ENCODE peak calls at places on chromosome 22, in nine cellular contexts. One of them, this sample, is unnamed. For H3K27me3, the result is how much of the 10 kb centered on the place peaks cover.

GRCh38 chr22:23093090-23093788 is 22.9 kb downstream of the GNAZ start:
- DNase-seq in sigmoid colon: no peak
- DNase-seq in ascending aorta: no peak
- DNase-seq in lung: no peak
- DNase-seq in left ventricle myocardium inferior: no peak
- DNase-seq in mammary epithelial cell: no peak
- DNase-seq in adrenal gland: no peak
- DNase-seq in AG04450: no peak
- DNase-seq in lower lobe of right lung: no peak
- DNase-seq in this sample: no peak

GRCh38 chr22:32534252-32535215 is 59.9 kb downstream of the FBXO7 start:
- DNase-seq in sigmoid colon: peak
- DNase-seq in ascending aorta: no peak
- DNase-seq in lung: no peak
- DNase-seq in left ventricle myocardium inferior: peak
- DNase-seq in mammary epithelial cell: no peak
- DNase-seq in adrenal gland: peak
- DNase-seq in AG04450: no peak
- DNase-seq in lower lobe of right lung: no peak
- DNase-seq in this sample: no peak

GRCh38 chr22:21568207-21569075 is 927 bp downstream of the UBE2L3 start:
- DNase-seq in sigmoid colon: no peak
- DNase-seq in ascending aorta: no peak
- DNase-seq in lung: no peak
- DNase-seq in left ventricle myocardium inferior: peak
- DNase-seq in mammary epithelial cell: no peak
- DNase-seq in adrenal gland: peak
- DNase-seq in AG04450: no peak
- DNase-seq in lower lobe of right lung: no peak
- DNase-seq in this sample: peak

GRCh38 chr22:46740910-46741785 is 3.1 kb upstream of the CERK start:
- DNase-seq in sigmoid colon: no peak
- DNase-seq in ascending aorta: no peak
- DNase-seq in lung: no peak
- DNase-seq in left ventricle myocardium inferior: no peak
- DNase-seq in mammary epithelial cell: no peak
- DNase-seq in adrenal gland: no peak
- DNase-seq in AG04450: no peak
- DNase-seq in lower lobe of right lung: no peak
- DNase-seq in this sample: peak

GRCh38 chr22:30170126-30170525 is 76.4 kb downstream of the LIF start:
- DNase-seq in sigmoid colon: no peak
- DNase-seq in ascending aorta: no peak
- DNase-seq in lung: no peak
- DNase-seq in left ventricle myocardium inferior: no peak
- DNase-seq in mammary epithelial cell: no peak
- DNase-seq in adrenal gland: no peak
- DNase-seq in AG04450: no peak
- DNase-seq in lower lobe of right lung: no peak
- DNase-seq in this sample: no peak

GRCh38 chr22:30212996-30213441 is 33.5 kb downstream of the LIF start:
- DNase-seq in sigmoid colon: no peak
- DNase-seq in ascending aorta: no peak
- DNase-seq in lung: no peak
- DNase-seq in left ventricle myocardium inferior: no peak
- DNase-seq in mammary epithelial cell: no peak
- DNase-seq in adrenal gland: peak
- DNase-seq in AG04450: no peak
- DNase-seq in lower lobe of right lung: peak
- DNase-seq in this sample: no peak

GRCh38 chr22:49300951-49301397 is 526.7 kb downstream of the BRD1 start:
- DNase-seq in sigmoid colon: no peak
- DNase-seq in ascending aorta: no peak
- DNase-seq in lung: no peak
- DNase-seq in left ventricle myocardium inferior: no peak
- DNase-seq in mammary epithelial cell: no peak
- DNase-seq in adrenal gland: no peak
- DNase-seq in AG04450: no peak
- DNase-seq in lower lobe of right lung: no peak
- DNase-seq in this sample: no peak

GRCh38 chr22:49019737-49020136 is 807.9 kb downstream of the BRD1 start:
- DNase-seq in sigmoid colon: peak
- DNase-seq in ascending aorta: no peak
- DNase-seq in lung: no peak
- DNase-seq in left ventricle myocardium inferior: no peak
- DNase-seq in mammary epithelial cell: no peak
- DNase-seq in adrenal gland: peak
- DNase-seq in AG04450: no peak
- DNase-seq in lower lobe of right lung: no peak
- DNase-seq in this sample: no peak

GRCh38 chr22:29011200-29011867 is 50.3 kb downstream of the C22orf31 start:
- DNase-seq in sigmoid colon: no peak
- DNase-seq in ascending aorta: no peak
- DNase-seq in lung: no peak
- DNase-seq in left ventricle myocardium inferior: peak
- DNase-seq in mammary epithelial cell: no peak
- DNase-seq in adrenal gland: peak
- DNase-seq in AG04450: no peak
- DNase-seq in lower lobe of right lung: peak
- DNase-seq in this sample: no peak

GRCh38 chr22:26453195-26453594 is 24.1 kb downstream of the ASPHD2 start:
- DNase-seq in sigmoid colon: no peak
- DNase-seq in ascending aorta: no peak
- DNase-seq in lung: no peak
- DNase-seq in left ventricle myocardium inferior: no peak
- DNase-seq in mammary epithelial cell: no peak
- DNase-seq in adrenal gland: no peak
- DNase-seq in AG04450: no peak
- DNase-seq in lower lobe of right lung: no peak
- DNase-seq in this sample: no peak

GRCh38 chr22:36730176-36730858 is 26.8 kb upstream of the CACNG2 start:
- DNase-seq in sigmoid colon: peak
- DNase-seq in ascending aorta: no peak
- DNase-seq in lung: no peak
- DNase-seq in left ventricle myocardium inferior: no peak
- DNase-seq in mammary epithelial cell: no peak
- DNase-seq in adrenal gland: no peak
- DNase-seq in AG04450: no peak
- DNase-seq in lower lobe of right lung: no peak
- DNase-seq in this sample: peak

GRCh38 chr22:36728505-36728904 is 25.0 kb upstream of the CACNG2 start:
- DNase-seq in sigmoid colon: peak
- DNase-seq in ascending aorta: no peak
- DNase-seq in lung: no peak
- DNase-seq in left ventricle myocardium inferior: no peak
- DNase-seq in mammary epithelial cell: no peak
- DNase-seq in adrenal gland: no peak
- DNase-seq in AG04450: no peak
- DNase-seq in lower lobe of right lung: no peak
- DNase-seq in this sample: peak

GRCh38 chr22:36727110-36727509 is 23.6 kb upstream of the CACNG2 start:
- DNase-seq in sigmoid colon: peak
- DNase-seq in ascending aorta: no peak
- DNase-seq in lung: no peak
- DNase-seq in left ventricle myocardium inferior: no peak
- DNase-seq in mammary epithelial cell: no peak
- DNase-seq in adrenal gland: no peak
- DNase-seq in AG04450: no peak
- DNase-seq in lower lobe of right lung: no peak
- DNase-seq in this sample: peak

GRCh38 chr22:36727927-36728488 is 24.5 kb upstream of the CACNG2 start:
- DNase-seq in sigmoid colon: peak
- DNase-seq in ascending aorta: no peak
- DNase-seq in lung: no peak
- DNase-seq in left ventricle myocardium inferior: no peak
- DNase-seq in mammary epithelial cell: no peak
- DNase-seq in adrenal gland: no peak
- DNase-seq in AG04450: no peak
- DNase-seq in lower lobe of right lung: no peak
- DNase-seq in this sample: peak

GRCh38 chr22:36729321-36729720 is 25.8 kb upstream of the CACNG2 start:
- DNase-seq in sigmoid colon: peak
- DNase-seq in ascending aorta: no peak
- DNase-seq in lung: no peak
- DNase-seq in left ventricle myocardium inferior: no peak
- DNase-seq in mammary epithelial cell: no peak
- DNase-seq in adrenal gland: no peak
- DNase-seq in AG04450: no peak
- DNase-seq in lower lobe of right lung: no peak
- DNase-seq in this sample: peak
- H3K27me3 ChIP-seq in sigmoid colon: under half
- H3K27me3 ChIP-seq in ascending aorta: under half
- H3K27me3 ChIP-seq in lung: under half
- H3K27me3 ChIP-seq in left ventricle myocardium inferior: half or more
- H3K27me3 ChIP-seq in mammary epithelial cell: under half
- H3K27me3 ChIP-seq in adrenal gland: under half
- H3K27me3 ChIP-seq in AG04450: under half
- H3K27me3 ChIP-seq in lower lobe of right lung: under half
- H3K27me3 ChIP-seq in this sample: under half

GRCh38 chr22:37485006-37485713 is 1.0 kb downstream of the MFNG start:
- DNase-seq in sigmoid colon: no peak
- DNase-seq in ascending aorta: no peak
- DNase-seq in lung: no peak
- DNase-seq in left ventricle myocardium inferior: no peak
- DNase-seq in mammary epithelial cell: no peak
- DNase-seq in adrenal gland: no peak
- DNase-seq in AG04450: no peak
- DNase-seq in lower lobe of right lung: peak
- DNase-seq in this sample: no peak

GRCh38 chr22:37487559-37487958 is 1.4 kb upstream of the MFNG start:
- DNase-seq in sigmoid colon: no peak
- DNase-seq in ascending aorta: no peak
- DNase-seq in lung: no peak
- DNase-seq in left ventricle myocardium inferior: no peak
- DNase-seq in mammary epithelial cell: no peak
- DNase-seq in adrenal gland: no peak
- DNase-seq in AG04450: no peak
- DNase-seq in lower lobe of right lung: no peak
- DNase-seq in this sample: no peak

GRCh38 chr22:37487129-37487528 is 945 bp upstream of the MFNG start:
- DNase-seq in sigmoid colon: no peak
- DNase-seq in ascending aorta: no peak
- DNase-seq in lung: no peak
- DNase-seq in left ventricle myocardium inferior: no peak
- DNase-seq in mammary epithelial cell: no peak
- DNase-seq in adrenal gland: no peak
- DNase-seq in AG04450: no peak
- DNase-seq in lower lobe of right lung: no peak
- DNase-seq in this sample: no peak

GRCh38 chr22:37485714-37486223 is 415 bp downstream of the MFNG start:
- DNase-seq in sigmoid colon: no peak
- DNase-seq in ascending aorta: no peak
- DNase-seq in lung: no peak
- DNase-seq in left ventricle myocardium inferior: no peak
- DNase-seq in mammary epithelial cell: no peak
- DNase-seq in adrenal gland: no peak
- DNase-seq in AG04450: no peak
- DNase-seq in lower lobe of right lung: no peak
- DNase-seq in this sample: no peak

DNA sequence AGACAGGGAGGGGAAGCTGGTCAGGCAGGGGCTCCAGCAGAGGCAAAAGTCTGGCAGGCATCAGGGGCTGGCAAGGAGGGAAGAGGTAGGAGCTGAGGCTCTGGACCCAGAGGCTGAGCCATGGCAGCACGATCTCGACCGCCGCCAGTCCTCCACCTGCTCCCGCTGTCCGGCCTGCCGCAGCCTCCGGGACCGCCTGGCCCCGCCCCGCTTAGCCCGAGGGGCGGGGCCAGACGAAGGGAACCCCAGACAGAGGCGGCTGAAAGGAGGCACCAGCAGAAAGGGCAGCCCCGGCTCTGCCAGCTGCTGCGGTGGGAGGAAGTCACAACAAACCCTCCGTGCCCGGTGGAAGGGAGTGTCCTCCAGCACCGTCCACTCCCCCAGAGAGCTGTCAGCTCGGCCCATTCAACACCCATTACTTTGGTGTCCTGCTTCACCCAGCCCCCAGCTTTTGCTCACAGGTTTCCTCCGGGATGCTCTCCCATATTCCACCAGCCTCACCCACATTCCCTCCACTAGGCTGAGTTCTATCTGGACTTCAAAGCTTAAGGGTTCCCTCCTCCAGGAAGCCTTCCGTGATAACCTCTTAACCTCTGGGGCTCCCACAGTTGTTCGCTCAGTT is at the start of gene MFNG:
- DNase-seq in sigmoid colon: peak
- DNase-seq in ascending aorta: peak
- DNase-seq in lung: peak
- DNase-seq in left ventricle myocardium inferior: peak
- DNase-seq in mammary epithelial cell: peak
- DNase-seq in adrenal gland: peak
- DNase-seq in AG04450: no peak
- DNase-seq in lower lobe of right lung: peak
- DNase-seq in this sample: peak
- H3K27ac ChIP-seq in sigmoid colon: peak
- H3K27ac ChIP-seq in ascending aorta: peak
- H3K27ac ChIP-seq in lung: peak
- H3K27ac ChIP-seq in left ventricle myocardium inferior: peak
- H3K27ac ChIP-seq in mammary epithelial cell: no peak
- H3K27ac ChIP-seq in adrenal gland: peak
- H3K27ac ChIP-seq in AG04450: no peak
- H3K27ac ChIP-seq in lower lobe of right lung: peak
- H3K27ac ChIP-seq in this sample: peak

GRCh38 chr22:37806409-37807338 is 1.1 kb upstream of the GCAT start:
- DNase-seq in sigmoid colon: peak
- DNase-seq in ascending aorta: no peak
- DNase-seq in lung: no peak
- DNase-seq in left ventricle myocardium inferior: no peak
- DNase-seq in mammary epithelial cell: peak
- DNase-seq in adrenal gland: no peak
- DNase-seq in AG04450: no peak
- DNase-seq in lower lobe of right lung: peak
- DNase-seq in this sample: peak
- TF ChIP-seq CTCF in sigmoid colon: no peak
- TF ChIP-seq CTCF in ascending aorta: no peak
- TF ChIP-seq CTCF in lung: no peak
- TF ChIP-seq CTCF in left ventricle myocardium inferior: peak
- TF ChIP-seq CTCF in mammary epithelial cell: peak
- TF ChIP-seq CTCF in adrenal gland: no peak
- TF ChIP-seq CTCF in AG04450: no peak
- TF ChIP-seq CTCF in lower lobe of right lung: no peak
- TF ChIP-seq CTCF in this sample: no peak

DNA sequence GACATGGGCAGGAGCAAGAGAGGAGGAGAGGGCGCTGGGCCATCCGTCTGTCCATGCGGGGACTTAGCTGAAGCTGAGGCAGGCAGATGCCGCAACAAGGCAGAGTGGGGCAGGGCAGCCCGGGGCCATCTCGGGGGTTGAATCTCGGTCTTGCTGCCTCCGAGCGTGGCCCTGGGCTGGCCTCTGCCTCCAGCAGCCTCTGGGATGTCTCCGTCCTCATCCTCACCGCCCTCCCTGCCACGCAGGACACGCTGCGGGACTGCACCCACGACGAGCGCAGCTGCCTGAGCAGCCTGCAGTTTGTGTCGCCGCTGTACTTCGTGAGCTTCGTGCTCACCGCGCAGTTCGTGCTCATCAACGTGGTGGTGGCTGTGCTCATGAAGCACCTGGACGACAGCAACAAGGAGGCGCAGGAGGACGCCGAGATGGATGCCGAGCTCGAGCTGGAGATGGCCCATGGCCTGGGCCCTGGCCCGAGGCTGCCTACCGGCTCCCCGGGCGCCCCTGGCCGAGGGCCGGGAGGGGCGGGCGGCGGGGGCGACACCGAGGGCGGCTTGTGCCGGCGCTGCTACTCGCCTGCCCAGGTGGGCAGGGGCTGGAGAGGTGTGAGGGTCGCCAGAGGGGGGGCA is 108.4 kb downstream of the CACNA1I start:
- DNase-seq in sigmoid colon: no peak
- DNase-seq in ascending aorta: no peak
- DNase-seq in lung: no peak
- DNase-seq in left ventricle myocardium inferior: no peak
- DNase-seq in mammary epithelial cell: no peak
- DNase-seq in adrenal gland: no peak
- DNase-seq in AG04450: no peak
- DNase-seq in lower lobe of right lung: no peak
- DNase-seq in this sample: no peak
- H3K27me3 ChIP-seq in sigmoid colon: under half
- H3K27me3 ChIP-seq in ascending aorta: under half
- H3K27me3 ChIP-seq in lung: under half
- H3K27me3 ChIP-seq in left ventricle myocardium inferior: half or more
- H3K27me3 ChIP-seq in mammary epithelial cell: under half
- H3K27me3 ChIP-seq in adrenal gland: under half
- H3K27me3 ChIP-seq in AG04450: under half
- H3K27me3 ChIP-seq in lower lobe of right lung: under half
- H3K27me3 ChIP-seq in this sample: under half

This sample was measured in testis.